ENCODE peak calls at places on chromosomes 2 and 18, in five cellular contexts. W, R, E, K and L are unnamed samples.
A peak's percentile ranks its signal among the peaks of the same experiment; 100 is the strongest.

GRCh38 chr2:209872675-209873074 is 101.0 kb downstream of the UNC80 start:
- DNase-seq in W (no peak), R (peak; percentile 18), E (no peak), K (peak; percentile 7), L (peak; percentile 83)

GRCh38 chr2:72859831-72860262 is 27.4 kb upstream of the SPR start:
- DNase-seq in W (peak; percentile 52), R (peak; percentile 45), E (no peak), K (peak; percentile 67), L (peak; percentile 82)

GRCh38 chr2:86213699-86214502 is 14.6 kb downstream of the MRPL35 start:
- DNase-seq in W (peak; percentile 29), R (no peak), E (no peak), K (no peak), L (no peak)

GRCh38 chr2:181746844-181747243 is 66.5 kb upstream of the NEUROD1 start:
- DNase-seq in W (no peak), R (no peak), E (no peak), K (no peak), L (no peak)

GRCh38 chr2:74584088-74584645 is 29.6 kb downstream of the DOK1 start:
- DNase-seq in W (peak; percentile 61), R (no peak), E (no peak), K (no peak), L (no peak)

GRCh38 chr2:123438277-123439050 is 586.6 kb upstream of the CNTNAP5 start:
- DNase-seq in W (no peak), R (no peak), E (no peak), K (no peak), L (no peak)

GRCh38 chr2:3456125-3456524 is 63.2 kb downstream of the ADI1 start:
- DNase-seq in W (no peak), R (no peak), E (peak; percentile 63), K (no peak), L (no peak)

GRCh38 chr2:67930156-67930555 is 132.6 kb downstream of the C1D start:
- DNase-seq in W (no peak), R (no peak), E (no peak), K (no peak), L (no peak)

GRCh38 chr2:175461839-175462238 is 280.3 kb upstream of the ATP5MC3 start:
- DNase-seq in W (no peak), R (no peak), E (no peak), K (no peak), L (no peak)

GRCh38 chr18:55159027-55159426 is 199.8 kb upstream of the CCDC68 start:
- DNase-seq in W (no peak), R (no peak), E (no peak), K (no peak), L (no peak)

GRCh38 chr2:154697422-154698237 is 865 bp upstream of the KCNJ3 start:
- DNase-seq in W (no peak), R (peak; percentile 20), E (no peak), K (peak; percentile 82), L (peak; percentile 35)

GRCh38 chr18:46427216-46427995 is 229.6 kb downstream of the LOXHD1 start:
- DNase-seq in W (no peak), R (no peak), E (no peak), K (no peak), L (no peak)

GRCh38 chr2:185970148-185970852 is 231.7 kb downstream of the FSIP2 start:
- DNase-seq in W (no peak), R (no peak), E (no peak), K (no peak), L (peak; percentile 4)

GRCh38 chr2:898319-898718 is 52.3 kb upstream of the SNTG2 start:
- DNase-seq in W (no peak), R (peak; percentile 18), E (no peak), K (no peak), L (no peak)

GRCh38 chr2:10771786-10772185 is 40.8 kb downstream of the PDIA6 start:
- DNase-seq in W (no peak), R (no peak), E (no peak), K (no peak), L (no peak)

GRCh38 chr2:205769494-205769848 is 87.2 kb downstream of the NRP2 start:
- DNase-seq in W (peak; percentile 94), R (no peak), E (no peak), K (no peak), L (no peak)

GRCh38 chr2:158457826-158458616 is 1.3 kb downstream of the PKP4 start:
- DNase-seq in W (peak; percentile 44), R (peak; percentile 56), E (peak; percentile 85), K (peak; percentile 82), L (peak; percentile 93)

GRCh38 chr2:113138428-113139322 is 11.3 kb downstream of the IL1RN start:
- DNase-seq in W (peak; percentile 66), R (peak; percentile 56), E (no peak), K (peak; percentile 26), L (peak; percentile 77)

GRCh38 chr2:2648094-2648493 is 317.0 kb upstream of the MYT1L start:
- DNase-seq in W (no peak), R (no peak), E (no peak), K (no peak), L (no peak)

GRCh38 chr2:62431512-62431911 is 74.5 kb downstream of the TMEM17 start:
- DNase-seq in W (no peak), R (no peak), E (peak; percentile 52), K (no peak), L (no peak)

GRCh38 chr18:24111936-24112335 is 26.9 kb upstream of the CABYR start:
- DNase-seq in W (no peak), R (no peak), E (no peak), K (no peak), L (peak; percentile 13)

GRCh38 chr2:207662203-207662602 is 37.0 kb upstream of the METTL21A start:
- DNase-seq in W (no peak), R (no peak), E (no peak), K (no peak), L (no peak)

GRCh38 chr2:207503234-207503633 is 26.5 kb upstream of the CREB1 start:
- DNase-seq in W (no peak), R (no peak), E (no peak), K (no peak), L (no peak)

GRCh38 chr2:62774555-62775366 is 69.2 kb downstream of the EHBP1 start:
- DNase-seq in W (peak; percentile 63), R (no peak), E (no peak), K (no peak), L (peak; percentile 45)

GRCh38 chr18:39870586-39870985 is 2084.4 kb upstream of the PIK3C3 start:
- DNase-seq in W (no peak), R (no peak), E (no peak), K (no peak), L (no peak)

GRCh38 chr18:61554117-61554776 is 221.0 kb downstream of the CDH20 start:
- DNase-seq in W (no peak), R (no peak), E (no peak), K (no peak), L (no peak)

GRCh38 chr18:23998811-23999210 is 15.7 kb upstream of the TTC39C start:
- DNase-seq in W (no peak), R (no peak), E (no peak), K (no peak), L (peak; percentile 57)

GRCh38 chr2:66305714-66306113 is 129.2 kb upstream of the MEIS1 start:
- DNase-seq in W (peak; percentile 2), R (peak; percentile 22), E (no peak), K (no peak), L (no peak)

GRCh38 chr18:23719634-23720201 is 30.5 kb downstream of the LAMA3 start:
- DNase-seq in W (peak; percentile 98), R (no peak), E (no peak), K (no peak), L (peak; percentile 53)

GRCh38 chr2:171723724-171724683 is 36.7 kb downstream of the DYNC1I2 start:
- DNase-seq in W (peak; percentile 79), R (no peak), E (no peak), K (peak; percentile 62), L (no peak)

GRCh38 chr2:113015655-113016054 is 10.4 kb downstream of the IL36A start:
- DNase-seq in W (no peak), R (no peak), E (no peak), K (no peak), L (no peak)

DNA sequence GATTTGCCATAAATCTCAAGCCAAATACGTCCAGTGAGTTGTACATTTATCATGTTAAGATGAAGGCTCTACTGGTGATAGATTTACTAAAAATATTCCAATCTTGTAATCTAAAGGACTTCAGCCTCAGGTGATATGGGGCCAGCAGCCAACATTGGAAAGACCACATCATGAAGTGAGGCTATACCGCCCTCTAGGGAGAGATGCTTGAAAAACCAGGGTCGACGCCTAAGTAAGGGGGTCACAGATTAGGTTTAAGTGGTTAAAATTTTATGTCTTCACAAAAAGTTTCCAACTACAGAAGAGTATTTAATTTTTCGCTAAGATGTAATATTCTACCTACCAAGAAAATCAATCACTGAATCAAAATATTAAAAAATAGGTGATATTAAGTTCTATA is 33.3 kb downstream of the DOCK10 start:
- DNase-seq in W (no peak), R (no peak), E (no peak), K (no peak), L (no peak)
- TF ChIP-seq CTCF in W (peak; percentile 33), R (peak; percentile 62), E (no peak), K (peak; percentile 39), L (peak; percentile 46)

GRCh38 chr2:70144443-70145167 is 46.2 kb downstream of the C2orf42 start:
- DNase-seq in W (no peak), R (no peak), E (no peak), K (no peak), L (no peak)
- TF ChIP-seq CTCF in W (no peak), R (no peak), E (no peak), K (no peak), L (no peak)

GRCh38 chr2:179855673-179856072 is 5.7 kb downstream of the ZNF385B start:
- DNase-seq in W (no peak), R (no peak), E (no peak), K (no peak), L (no peak)

GRCh38 chr2:179854891-179855290 is 6.5 kb downstream of the ZNF385B start:
- DNase-seq in W (no peak), R (no peak), E (no peak), K (no peak), L (no peak)

GRCh38 chr2:179849719-179850118 is 11.7 kb downstream of the ZNF385B start:
- DNase-seq in W (no peak), R (no peak), E (no peak), K (no peak), L (no peak)

GRCh38 chr2:179853108-179853507 is 8.3 kb downstream of the ZNF385B start:
- DNase-seq in W (no peak), R (no peak), E (no peak), K (no peak), L (no peak)

GRCh38 chr2:179850188-179850587 is 11.2 kb downstream of the ZNF385B start:
- DNase-seq in W (peak; percentile 50), R (no peak), E (no peak), K (no peak), L (no peak)
- TF ChIP-seq CTCF in W (peak; percentile 55), R (no peak), E (no peak), K (no peak), L (no peak)

GRCh38 chr18:28112056-28112470 is 64.9 kb downstream of the CDH2 start:
- DNase-seq in W (peak; percentile 89), R (no peak), E (no peak), K (no peak), L (no peak)

GRCh38 chr18:28109781-28110460 is 67.0 kb downstream of the CDH2 start:
- DNase-seq in W (no peak), R (no peak), E (no peak), K (no peak), L (no peak)

GRCh38 chr18:28108254-28108653 is 68.7 kb downstream of the CDH2 start:
- DNase-seq in W (no peak), R (no peak), E (no peak), K (no peak), L (no peak)

GRCh38 chr18:28110924-28111323 is 66.0 kb downstream of the CDH2 start:
- DNase-seq in W (no peak), R (no peak), E (no peak), K (no peak), L (no peak)

GRCh38 chr18:28108801-28109200 is 68.1 kb downstream of the CDH2 start:
- DNase-seq in W (no peak), R (no peak), E (no peak), K (no peak), L (no peak)
- TF ChIP-seq CTCF in W (no peak), R (no peak), E (no peak), K (no peak), L (no peak)